ENCODE peak calls at places on chromosomes 5 and 9, in eight cellular contexts. Q, P, S, F, I, H, L and A are unnamed samples. For H3K4me1, the result is how much of the 10 kb centered on the place peaks cover.

GRCh38 chr9:78668148-78668825 is 371.4 kb downstream of the PSAT1 start:
- DNase-seq in F (no peak), L (peak), P (no peak), H (no peak), I (no peak), Q (no peak), S (no peak), A (no peak)

GRCh38 chr5:106853266-106853665 is 817.5 kb downstream of the EFNA5 start:
- DNase-seq in F (no peak), L (no peak), H (no peak), S (no peak), I (no peak), Q (no peak), P (no peak), A (no peak)

GRCh38 chr5:127029513-127030258 is 672 bp downstream of the MARCHF3 start:
- DNase-seq in L (peak), F (peak), I (peak), P (peak), S (peak), Q (peak), H (peak), A (peak)

GRCh38 chr5:173459225-173459624 is 131.0 kb upstream of the STC2 start:
- DNase-seq in F (no peak), L (no peak), P (no peak), S (no peak), Q (no peak), I (no peak), H (no peak), A (no peak)

GRCh38 chr5:173615884-173616576 is 420 bp downstream of the BOD1 start:
- DNase-seq in P (peak), I (peak), S (peak), F (peak), L (peak), H (peak), Q (peak), A (no peak)

GRCh38 chr5:135447298-135447929 is at the start of gene DCANP1:
- DNase-seq in H (no peak), Q (no peak), F (no peak), P (no peak), L (peak), I (no peak), S (no peak), A (no peak)

GRCh38 chr9:17726298-17726697 is 147.4 kb downstream of the SH3GL2 start:
- DNase-seq in L (no peak), H (no peak), F (no peak), S (no peak), P (no peak), I (no peak), Q (no peak), A (no peak)

GRCh38 chr5:76332102-76332501 is 71.0 kb upstream of the IQGAP2 start:
- DNase-seq in L (peak), H (no peak), Q (no peak), S (no peak), I (no peak), P (peak), F (no peak), A (no peak)

GRCh38 chr5:77224672-77225355 is 14.3 kb downstream of the PDE8B start:
- DNase-seq in L (no peak), S (no peak), I (no peak), H (no peak), P (no peak), Q (no peak), F (no peak), A (no peak)

GRCh38 chr5:149372041-149372805 is 6.9 kb downstream of the IL17B start:
- DNase-seq in H (no peak), S (no peak), F (no peak), Q (no peak), P (no peak), I (no peak), L (peak), A (peak)

GRCh38 chr9:77534376-77535057 is 113.6 kb downstream of the GNA14 start:
- DNase-seq in Q (no peak), L (peak), P (peak), H (no peak), F (no peak), I (no peak), S (no peak), A (no peak)

GRCh38 chr5:133607451-133607850 is 4.9 kb downstream of the FSTL4 start:
- DNase-seq in H (no peak), Q (no peak), P (no peak), L (no peak), F (no peak), I (no peak), S (no peak), A (no peak)

GRCh38 chr5:126002222-126002897 is 420.8 kb upstream of the GRAMD2B start:
- DNase-seq in Q (peak), P (no peak), L (no peak), F (peak), S (no peak), I (no peak), H (peak), A (peak)

GRCh38 chr5:164362835-164363234 is 857.4 kb downstream of the MAT2B start:
- DNase-seq in H (no peak), I (no peak), F (no peak), P (no peak), L (no peak), S (no peak), Q (no peak), A (no peak)

GRCh38 chr5:158812381-158812780 is 287.3 kb downstream of the EBF1 start:
- DNase-seq in I (no peak), F (no peak), H (peak), L (no peak), Q (no peak), S (peak), P (no peak), A (no peak)

GRCh38 chr9:125435776-125436612 is 174.4 kb downstream of the GAPVD1 start:
- DNase-seq in S (no peak), I (no peak), Q (no peak), L (no peak), P (no peak), H (no peak), F (no peak), A (no peak)

GRCh38 chr5:131430794-131431193 is 166.9 kb downstream of the CDC42SE2 start:
- DNase-seq in F (no peak), Q (no peak), H (no peak), S (no peak), I (no peak), L (no peak), P (no peak), A (no peak)

GRCh38 chr9:122031157-122031556 is 62.0 kb downstream of the TTLL11 start:
- DNase-seq in P (no peak), Q (no peak), F (no peak), S (no peak), I (no peak), L (no peak), H (no peak), A (peak)

GRCh38 chr5:150734579-150735384 is 24.0 kb downstream of the DCTN4 start:
- DNase-seq in Q (no peak), I (no peak), S (no peak), F (no peak), H (peak), L (no peak), P (no peak), A (peak)

GRCh38 chr5:115818821-115819220 is 2.4 kb upstream of the CDO1 start:
- DNase-seq in L (no peak), S (no peak), P (no peak), Q (no peak), F (no peak), H (no peak), I (no peak), A (peak)

GRCh38 chr9:98809311-98810105 is 2.0 kb downstream of the GALNT12 start:
- DNase-seq in I (peak), H (no peak), L (peak), F (no peak), Q (no peak), S (no peak), P (peak), A (no peak)

GRCh38 chr5:54703091-54703490 is 185.5 kb downstream of the SNX18 start:
- DNase-seq in F (peak), L (no peak), I (peak), H (no peak), Q (no peak), S (no peak), P (peak), A (peak)

GRCh38 chr9:97562542-97562941 is 61.1 kb downstream of the TMOD1 start:
- DNase-seq in H (no peak), I (no peak), Q (no peak), L (no peak), P (no peak), S (no peak), F (no peak), A (no peak)
- H3K27ac ChIP-seq in H (no peak), I (no peak), Q (no peak), L (no peak), P (no peak), S (no peak), F (no peak), A (no peak)

GRCh38 chr5:69502375-69503143 is 10.0 kb downstream of the OCLN start:
- DNase-seq in P (no peak), F (no peak), I (no peak), Q (no peak), S (no peak), L (peak), H (no peak), A (no peak)
- H3K4me1 ChIP-seq in P (under half), F (under half), I (under half), Q (under half), S (under half), L (under half), H (under half), A (under half)

GRCh38 chr5:17219006-17219422 is 1.6 kb downstream of the BASP1 start:
- DNase-seq in F (no peak), I (peak), Q (peak), L (peak), H (peak), S (no peak), P (peak), A (peak)
- H3K4me3 ChIP-seq in F (peak), I (peak), Q (peak), L (peak), H (peak), S (no peak), P (peak), A (peak)

DNA sequence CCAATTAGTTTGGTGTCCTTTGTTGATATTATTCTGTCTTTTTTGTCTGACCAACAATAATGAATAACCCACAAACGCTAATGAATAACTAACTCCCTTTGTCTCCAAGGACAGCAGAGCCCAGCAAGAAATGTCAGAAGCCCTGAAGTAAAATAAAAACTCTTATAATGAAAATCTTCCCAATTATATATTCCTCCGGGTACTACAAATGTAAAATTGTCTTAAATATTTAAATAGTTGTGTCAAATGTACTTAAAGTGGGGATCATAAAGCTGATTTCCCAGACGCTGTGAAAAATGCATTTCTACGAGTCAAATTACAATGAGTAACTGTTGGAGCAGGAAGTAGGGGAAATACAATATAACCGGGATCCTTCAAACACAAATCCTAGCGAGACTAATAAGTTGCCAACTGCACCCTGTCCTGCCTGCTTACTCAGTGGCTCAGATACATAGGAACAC is 22.3 kb downstream of the GLIS3 start:
- DNase-seq in S (no peak), F (no peak), I (no peak), P (no peak), L (no peak), Q (no peak), H (no peak), A (no peak)
- H3K27ac ChIP-seq in S (no peak), F (no peak), I (no peak), P (peak), L (no peak), Q (no peak), H (no peak), A (no peak)

DNA sequence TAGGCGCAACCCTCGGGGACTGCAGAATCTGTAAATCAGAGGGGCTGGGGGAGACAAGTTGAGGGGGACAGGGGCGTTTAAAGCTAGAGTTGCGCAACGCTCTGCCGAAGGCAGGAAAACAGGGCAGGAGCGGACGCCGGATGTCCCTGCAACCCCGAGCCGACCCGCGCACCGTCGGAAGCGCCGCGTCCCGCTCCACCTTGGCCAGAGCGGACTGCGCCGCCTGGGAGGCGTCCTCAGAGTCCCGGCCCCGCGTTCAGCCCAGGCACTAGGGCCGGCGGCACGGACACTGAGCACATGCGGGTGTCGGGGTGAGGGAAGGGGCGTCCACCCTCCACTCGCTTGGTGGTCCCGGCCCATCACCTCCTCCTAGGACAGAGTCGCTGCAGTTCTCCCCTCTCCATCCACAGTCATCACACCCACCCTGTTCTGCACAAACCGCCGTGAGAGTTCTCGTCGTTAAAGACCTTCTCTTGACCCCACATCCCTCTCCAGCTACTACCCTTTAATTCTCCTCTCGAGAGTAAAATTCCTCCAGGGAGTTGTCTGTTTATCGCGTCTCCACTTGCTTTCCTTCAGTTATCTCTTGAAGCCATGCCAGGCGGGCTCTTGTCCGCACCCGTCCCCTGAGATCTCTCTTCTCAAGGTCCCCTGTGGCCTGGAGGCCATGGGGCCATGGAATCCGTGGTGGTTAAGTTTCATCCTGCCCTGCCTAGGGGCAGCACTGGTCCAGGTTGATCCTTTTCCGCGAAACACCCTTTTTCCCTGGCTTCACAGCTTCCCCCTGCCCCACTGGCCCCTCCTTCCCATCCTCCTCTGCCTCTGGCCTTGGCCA is 826 bp upstream of the PDLIM7 start:
- DNase-seq in I (no peak), P (peak), S (no peak), L (peak), H (peak), Q (peak), F (no peak), A (no peak)
- H3K4me1 ChIP-seq in I (under half), P (under half), S (under half), L (under half), H (half or more), Q (under half), F (under half), A (under half)

DNA sequence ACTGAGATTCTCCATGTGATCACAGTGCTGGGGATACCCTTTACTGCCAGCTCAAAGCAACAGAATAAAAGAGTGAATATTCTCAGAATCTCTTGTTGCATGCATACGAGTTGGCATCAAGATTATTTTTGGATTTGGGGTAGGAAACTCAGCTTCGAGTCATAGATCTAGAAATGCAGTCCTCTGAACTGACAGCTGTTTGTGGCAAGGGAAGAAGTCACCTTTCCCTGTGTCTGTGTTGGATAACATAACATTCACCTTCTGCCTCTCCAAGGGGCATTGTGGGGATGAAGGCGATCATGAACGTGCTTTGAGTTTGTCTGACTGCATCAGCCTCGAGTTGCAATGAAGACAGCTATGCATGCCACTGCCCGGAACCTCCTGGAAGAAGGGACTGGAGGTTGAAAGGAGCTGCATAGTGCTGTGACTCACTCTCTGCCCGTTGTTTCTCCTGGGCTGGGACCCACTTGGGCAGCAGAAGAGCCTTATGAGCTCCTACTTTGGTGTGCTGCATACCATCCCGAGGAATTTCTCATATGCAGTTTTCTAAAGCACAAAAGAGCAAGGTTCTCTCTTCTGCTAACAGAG is 231.7 kb downstream of the ARHGAP26 start:
- DNase-seq in Q (no peak), F (no peak), I (no peak), P (no peak), L (no peak), H (no peak), S (peak), A (no peak)
- H3K4me3 ChIP-seq in Q (no peak), F (no peak), I (no peak), P (no peak), L (no peak), H (no peak), S (no peak), A (no peak)

GRCh38 chr5:40797273-40798011 is 732 bp downstream of the PRKAA1 start:
- DNase-seq in H (peak), P (peak), I (peak), L (peak), S (peak), F (peak), Q (peak), A (peak)
- H3K27ac ChIP-seq in H (peak), P (peak), I (peak), L (peak), S (peak), F (peak), Q (peak), A (peak)

GRCh38 chr9:137423001-137423809 is at the start of the genes EXD3 and NOXA1:
- DNase-seq in F (peak), P (peak), S (peak), I (peak), H (peak), L (peak), Q (peak), A (peak)

GRCh38 chr9:137423810-137424291 is 658 bp downstream of the NOXA1 start:
- DNase-seq in L (no peak), H (no peak), P (no peak), S (no peak), I (no peak), Q (no peak), F (no peak), A (peak)

GRCh38 chr9:137421838-137422667 is 909 bp downstream of the EXD3 start:
- DNase-seq in I (no peak), F (no peak), Q (no peak), P (no peak), H (no peak), L (no peak), S (no peak), A (no peak)

GRCh38 chr9:137426018-137426681 is 3.0 kb downstream of the NOXA1 start:
- DNase-seq in H (no peak), S (no peak), F (peak), L (no peak), I (no peak), Q (no peak), P (no peak), A (no peak)

DNA sequence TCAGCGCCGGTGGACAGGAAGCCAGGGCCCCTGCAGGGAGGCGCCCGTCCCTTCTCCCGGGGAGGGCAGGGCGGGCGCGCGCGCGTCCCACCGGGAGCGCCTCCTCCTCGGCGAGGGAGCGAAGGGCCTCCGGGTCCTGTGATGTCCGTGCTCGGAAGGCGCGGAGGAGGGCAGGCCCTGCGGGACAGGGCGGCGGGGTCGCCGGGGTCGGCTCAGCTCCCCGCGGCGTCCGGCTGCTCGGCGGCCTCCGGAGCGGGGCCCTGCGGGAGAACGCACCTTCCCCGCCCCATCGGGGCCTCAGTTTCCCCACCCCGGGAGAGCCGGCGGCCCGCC is 328 bp downstream of the EXD3 start:
- DNase-seq in L (peak), P (peak), S (no peak), F (no peak), I (no peak), H (no peak), Q (peak), A (peak)
- H3K4me1 ChIP-seq in L (under half), P (under half), S (under half), F (under half), I (under half), H (under half), Q (under half), A (under half)